ENCODE peak calls at places on chromosomes 3 and 15, in ten cellular contexts. R is esophagus muscularis mucosa, O is spleen, F is transverse colon, W is stomach, C is HepG2, D is GM12892, I is SK-N-MC, Z is Panc1, S is GM23338. H is an unnamed sample.

GRCh38 chr3:52983336-52983807 is 62.5 kb downstream of the SFMBT1 start:
- DNase-seq in R (no peak), O (no peak), F (peak; percentile 38), W (no peak), C (no peak), D (peak; percentile 26), I (no peak), Z (no peak), S (no peak), H (no peak)

GRCh38 chr3:13927295-13927694 is 47.4 kb upstream of the WNT7A start:
- DNase-seq in R (no peak), O (no peak), F (no peak), W (no peak), C (peak; percentile 6), D (no peak), I (no peak), Z (no peak), S (peak; percentile 8), H (no peak)

GRCh38 chr3:168336276-168336675 is 240.6 kb upstream of the GOLIM4 start:
- DNase-seq in R (no peak), O (no peak), F (no peak), W (no peak), C (no peak), D (no peak), I (no peak), Z (no peak), S (no peak), H (no peak)

GRCh38 chr3:5250467-5251195 is 63.1 kb downstream of the EDEM1 start:
- DNase-seq in R (no peak), O (no peak), F (peak; percentile 15), W (peak; percentile 41), C (peak; percentile 62), D (no peak), I (no peak), Z (no peak), S (no peak), H (no peak)

GRCh38 chr3:45608885-45609284 is 14.3 kb downstream of the LIMD1 start:
- DNase-seq in R (no peak), O (no peak), F (no peak), W (peak; percentile 80), C (no peak), D (no peak), I (no peak), Z (no peak), S (no peak), H (no peak)

GRCh38 chr3:151631946-151632345 is 101.8 kb upstream of the AADACL2 start:
- DNase-seq in R (no peak), O (no peak), F (no peak), W (no peak), C (no peak), D (no peak), I (no peak), Z (no peak), S (no peak), H (no peak)

GRCh38 chr3:132404276-132404675 is 13.0 kb upstream of the DNAJC13 start:
- DNase-seq in R (no peak), O (no peak), F (no peak), W (no peak), C (no peak), D (no peak), I (no peak), Z (no peak), S (no peak), H (no peak)

GRCh38 chr3:50913279-50913678 is 238.6 kb downstream of the DOCK3 start:
- DNase-seq in R (no peak), O (no peak), F (no peak), W (peak; percentile 63), C (no peak), D (no peak), I (no peak), Z (no peak), S (no peak), H (no peak)

GRCh38 chr15:39478996-39479395 is 101.9 kb upstream of the THBS1 start:
- DNase-seq in R (no peak), O (no peak), F (no peak), W (no peak), C (no peak), D (no peak), I (no peak), Z (no peak), S (no peak), H (no peak)

GRCh38 chr15:89387140-89387903 is 52.7 kb upstream of the POLG start:
- DNase-seq in R (no peak), O (peak; percentile 51), F (no peak), W (no peak), C (no peak), D (no peak), I (no peak), Z (no peak), S (no peak), H (no peak)

GRCh38 chr3:146542179-146542578 is 2.2 kb downstream of the PLSCR1 start:
- DNase-seq in R (no peak), O (no peak), F (no peak), W (no peak), C (no peak), D (no peak), I (no peak), Z (no peak), S (no peak), H (no peak)

GRCh38 chr3:78912217-78912616 is 855.6 kb downstream of the ROBO1 start:
- DNase-seq in R (no peak), O (no peak), F (no peak), W (no peak), C (no peak), D (no peak), I (no peak), Z (no peak), S (no peak), H (no peak)

GRCh38 chr3:177536873-177537272 is 339.6 kb upstream of the TBL1XR1 start:
- DNase-seq in R (no peak), O (no peak), F (no peak), W (no peak), C (no peak), D (no peak), I (no peak), Z (no peak), S (no peak), H (no peak)

GRCh38 chr3:155370198-155370597 is 76.7 kb upstream of the STRIT1 start:
- DNase-seq in R (no peak), O (no peak), F (no peak), W (no peak), C (no peak), D (no peak), I (no peak), Z (no peak), S (no peak), H (no peak)

GRCh38 chr15:82928711-82929110 is 23.8 kb downstream of the HOMER2 start:
- DNase-seq in R (no peak), O (no peak), F (no peak), W (peak; percentile 0), C (no peak), D (no peak), I (no peak), Z (no peak), S (no peak), H (no peak)

GRCh38 chr3:146473726-146474125 is 4.4 kb upstream of the PLSCR2 start:
- DNase-seq in R (no peak), O (no peak), F (no peak), W (no peak), C (no peak), D (no peak), I (no peak), Z (no peak), S (no peak), H (no peak)

GRCh38 chr15:59255647-59256380 is 49.2 kb downstream of the LDHAL6B start:
- DNase-seq in R (no peak), O (no peak), F (peak; percentile 73), W (no peak), C (peak; percentile 84), D (no peak), I (no peak), Z (no peak), S (no peak), H (no peak)

GRCh38 chr3:55891106-55891505 is 404.0 kb upstream of the WNT5A start:
- DNase-seq in R (no peak), O (no peak), F (no peak), W (no peak), C (no peak), D (no peak), I (no peak), Z (no peak), S (no peak), H (no peak)
- TF ChIP-seq POLR2AphosphoS5 in R (no peak), O (no peak), F (no peak), W (no peak), C (no peak), D (no peak), I (no peak), Z (no peak), S (no peak), H (no peak)

GRCh38 chr3:194489736-194490612 is 3.2 kb upstream of the ATP13A3 start:
- DNase-seq in R (peak; percentile 78), O (no peak), F (no peak), W (no peak), C (no peak), D (peak; percentile 41), I (no peak), Z (no peak), S (no peak), H (no peak)
- TF ChIP-seq POLR2AphosphoS5 in R (no peak), O (no peak), F (no peak), W (no peak), C (no peak), D (no peak), I (no peak), Z (no peak), S (no peak), H (no peak)

DNA sequence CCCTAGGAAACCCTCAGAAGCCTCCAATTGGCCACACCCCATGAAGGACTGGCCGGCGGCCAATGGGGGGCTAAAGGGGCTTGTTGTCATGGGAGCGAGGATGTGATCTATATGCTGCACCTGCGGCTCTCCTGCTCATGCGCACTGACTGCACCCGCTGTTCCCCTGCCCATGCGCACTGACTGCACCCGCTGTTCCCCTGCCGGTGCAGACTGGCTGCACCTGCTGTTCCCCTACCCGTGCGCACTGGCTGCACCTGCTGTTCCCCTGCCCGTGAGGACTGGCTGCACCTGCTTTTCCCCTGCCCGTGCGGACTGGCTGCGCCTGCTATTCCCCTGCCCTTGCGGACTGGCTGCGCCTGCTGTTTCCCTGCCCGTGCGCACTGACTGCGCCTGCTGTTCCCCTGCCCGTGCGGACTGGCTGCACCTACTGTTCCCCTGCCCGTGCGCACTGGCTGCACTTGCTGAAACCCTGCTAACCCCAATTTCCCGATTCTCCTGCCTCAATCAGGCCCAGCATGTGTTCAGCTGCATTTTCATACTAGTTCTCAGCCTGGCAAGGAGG is 16.8 kb upstream of the MCCC1 start:
- DNase-seq in R (no peak), O (peak; percentile 92), F (peak; percentile 83), W (peak; percentile 74), C (peak; percentile 39), D (peak; percentile 89), I (no peak), Z (no peak), S (peak; percentile 98), H (no peak)
- TF ChIP-seq POLR2AphosphoS5 in R (no peak), O (peak; percentile 50), F (no peak), W (no peak), C (no peak), D (no peak), I (peak; percentile 44), Z (no peak), S (peak; percentile 57), H (no peak)

DNA sequence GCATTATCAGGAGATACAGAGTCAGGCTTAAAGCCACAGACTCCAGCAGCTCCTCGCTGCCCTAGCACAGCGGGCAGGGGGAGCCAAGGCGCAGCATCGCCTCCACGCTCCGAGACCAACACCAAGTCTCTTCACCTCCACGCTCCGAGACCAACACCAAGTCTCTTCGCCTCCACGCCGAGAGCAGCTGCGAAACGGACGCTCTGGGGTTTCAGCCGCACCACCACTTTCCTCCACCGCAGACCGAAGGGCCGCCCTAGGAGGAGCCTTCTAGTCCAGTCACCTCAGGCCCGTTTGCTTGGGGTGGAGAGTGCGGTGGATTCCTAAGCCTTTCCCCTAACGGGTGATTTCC is 678 bp downstream of the DMXL2 start:
- DNase-seq in R (no peak), O (peak; percentile 84), F (peak; percentile 49), W (peak; percentile 42), C (peak; percentile 7), D (peak; percentile 36), I (no peak), Z (no peak), S (peak; percentile 61), H (no peak)
- TF ChIP-seq POLR2AphosphoS5 in R (peak; percentile 26), O (peak; percentile 49), F (no peak), W (no peak), C (no peak), D (no peak), I (no peak), Z (no peak), S (no peak), H (no peak)

H was measured in vagina.